ENCODE peak calls at places on chromosomes 6 and 20, in ten cellular contexts. One of them, this sample, is unnamed.

GRCh38 chr6:96812077-96812703 is 25.1 kb downstream of the GPR63 start:
- DNase-seq in HEK293T: no peak
- DNase-seq in aorta: no peak
- DNase-seq in IMR-90: peak; percentile 24
- DNase-seq in foreskin fibroblast: no peak
- DNase-seq in brain microvascular endothelial cell: no peak
- DNase-seq in GM12878: no peak
- DNase-seq in substantia nigra: no peak
- DNase-seq in stimulated activated CD8-positive, alpha-beta memory T cell treated with anti-CD3 and anti-CD28 coated beads, Interleukin-12 subunit alpha, Interleukin-12 subunit beta, amount 100 ng/mL, for 1 hour: no peak
- DNase-seq in breast epithelium: no peak
- DNase-seq in this sample: no peak

GRCh38 chr20:4122931-4123330 is 107.6 kb upstream of the RNF24 start:
- DNase-seq in HEK293T: no peak
- DNase-seq in aorta: no peak
- DNase-seq in IMR-90: no peak
- DNase-seq in foreskin fibroblast: no peak
- DNase-seq in brain microvascular endothelial cell: no peak
- DNase-seq in GM12878: no peak
- DNase-seq in substantia nigra: no peak
- DNase-seq in stimulated activated CD8-positive, alpha-beta memory T cell treated with anti-CD3 and anti-CD28 coated beads, Interleukin-12 subunit alpha, Interleukin-12 subunit beta, amount 100 ng/mL, for 1 hour: no peak
- DNase-seq in breast epithelium: no peak
- DNase-seq in this sample: no peak

GRCh38 chr6:128694303-128695009 is 174.1 kb upstream of the PTPRK start:
- DNase-seq in HEK293T: no peak
- DNase-seq in aorta: no peak
- DNase-seq in IMR-90: no peak
- DNase-seq in foreskin fibroblast: no peak
- DNase-seq in brain microvascular endothelial cell: no peak
- DNase-seq in GM12878: peak; percentile 24
- DNase-seq in substantia nigra: no peak
- DNase-seq in stimulated activated CD8-positive, alpha-beta memory T cell treated with anti-CD3 and anti-CD28 coated beads, Interleukin-12 subunit alpha, Interleukin-12 subunit beta, amount 100 ng/mL, for 1 hour: no peak
- DNase-seq in breast epithelium: no peak
- DNase-seq in this sample: no peak

GRCh38 chr6:11350294-11350693 is 117.8 kb upstream of the NEDD9 start:
- DNase-seq in HEK293T: no peak
- DNase-seq in aorta: no peak
- DNase-seq in IMR-90: peak; percentile 11
- DNase-seq in foreskin fibroblast: no peak
- DNase-seq in brain microvascular endothelial cell: no peak
- DNase-seq in GM12878: no peak
- DNase-seq in substantia nigra: no peak
- DNase-seq in stimulated activated CD8-positive, alpha-beta memory T cell treated with anti-CD3 and anti-CD28 coated beads, Interleukin-12 subunit alpha, Interleukin-12 subunit beta, amount 100 ng/mL, for 1 hour: no peak
- DNase-seq in breast epithelium: no peak
- DNase-seq in this sample: peak; percentile 36

GRCh38 chr6:124881898-124882579 is 80.2 kb upstream of the RNF217 start:
- DNase-seq in HEK293T: no peak
- DNase-seq in aorta: no peak
- DNase-seq in IMR-90: peak; percentile 62
- DNase-seq in foreskin fibroblast: peak; percentile 62
- DNase-seq in brain microvascular endothelial cell: peak; percentile 33
- DNase-seq in GM12878: no peak
- DNase-seq in substantia nigra: no peak
- DNase-seq in stimulated activated CD8-positive, alpha-beta memory T cell treated with anti-CD3 and anti-CD28 coated beads, Interleukin-12 subunit alpha, Interleukin-12 subunit beta, amount 100 ng/mL, for 1 hour: no peak
- DNase-seq in breast epithelium: no peak
- DNase-seq in this sample: peak; percentile 75

GRCh38 chr20:17938889-17939619 is 29.5 kb downstream of the SNX5 start:
- DNase-seq in HEK293T: peak; percentile 81
- DNase-seq in aorta: peak; percentile 74
- DNase-seq in IMR-90: peak; percentile 67
- DNase-seq in foreskin fibroblast: peak; percentile 59
- DNase-seq in brain microvascular endothelial cell: peak; percentile 59
- DNase-seq in GM12878: no peak
- DNase-seq in substantia nigra: peak; percentile 14
- DNase-seq in stimulated activated CD8-positive, alpha-beta memory T cell treated with anti-CD3 and anti-CD28 coated beads, Interleukin-12 subunit alpha, Interleukin-12 subunit beta, amount 100 ng/mL, for 1 hour: peak; percentile 29
- DNase-seq in breast epithelium: no peak
- DNase-seq in this sample: peak; percentile 68

GRCh38 chr6:31049518-31049917 is 39.2 kb downstream of the MUC22 start:
- DNase-seq in HEK293T: no peak
- DNase-seq in aorta: no peak
- DNase-seq in IMR-90: peak; percentile 44
- DNase-seq in foreskin fibroblast: no peak
- DNase-seq in brain microvascular endothelial cell: no peak
- DNase-seq in GM12878: no peak
- DNase-seq in substantia nigra: no peak
- DNase-seq in stimulated activated CD8-positive, alpha-beta memory T cell treated with anti-CD3 and anti-CD28 coated beads, Interleukin-12 subunit alpha, Interleukin-12 subunit beta, amount 100 ng/mL, for 1 hour: no peak
- DNase-seq in breast epithelium: no peak
- DNase-seq in this sample: peak; percentile 48

GRCh38 chr6:30820196-30820595 is 64.1 kb upstream of the DDR1 start:
- DNase-seq in HEK293T: no peak
- DNase-seq in aorta: peak; percentile 79
- DNase-seq in IMR-90: peak; percentile 80
- DNase-seq in foreskin fibroblast: peak; percentile 76
- DNase-seq in brain microvascular endothelial cell: peak; percentile 53
- DNase-seq in GM12878: no peak
- DNase-seq in substantia nigra: no peak
- DNase-seq in stimulated activated CD8-positive, alpha-beta memory T cell treated with anti-CD3 and anti-CD28 coated beads, Interleukin-12 subunit alpha, Interleukin-12 subunit beta, amount 100 ng/mL, for 1 hour: no peak
- DNase-seq in breast epithelium: no peak
- DNase-seq in this sample: peak; percentile 96

GRCh38 chr6:101716810-101717209 is 323.3 kb downstream of the GRIK2 start:
- DNase-seq in HEK293T: no peak
- DNase-seq in aorta: no peak
- DNase-seq in IMR-90: no peak
- DNase-seq in foreskin fibroblast: no peak
- DNase-seq in brain microvascular endothelial cell: no peak
- DNase-seq in GM12878: no peak
- DNase-seq in substantia nigra: no peak
- DNase-seq in stimulated activated CD8-positive, alpha-beta memory T cell treated with anti-CD3 and anti-CD28 coated beads, Interleukin-12 subunit alpha, Interleukin-12 subunit beta, amount 100 ng/mL, for 1 hour: no peak
- DNase-seq in breast epithelium: no peak
- DNase-seq in this sample: no peak

GRCh38 chr6:45323656-45324224 is 4.4 kb upstream of the RUNX2 start:
- DNase-seq in HEK293T: no peak
- DNase-seq in aorta: no peak
- DNase-seq in IMR-90: no peak
- DNase-seq in foreskin fibroblast: no peak
- DNase-seq in brain microvascular endothelial cell: no peak
- DNase-seq in GM12878: no peak
- DNase-seq in substantia nigra: no peak
- DNase-seq in stimulated activated CD8-positive, alpha-beta memory T cell treated with anti-CD3 and anti-CD28 coated beads, Interleukin-12 subunit alpha, Interleukin-12 subunit beta, amount 100 ng/mL, for 1 hour: no peak
- DNase-seq in breast epithelium: no peak
- DNase-seq in this sample: no peak

GRCh38 chr6:164109770-164110140 is 695.2 kb downstream of the QKI start:
- DNase-seq in HEK293T: peak; percentile 57
- DNase-seq in aorta: peak; percentile 63
- DNase-seq in IMR-90: no peak
- DNase-seq in foreskin fibroblast: no peak
- DNase-seq in brain microvascular endothelial cell: no peak
- DNase-seq in GM12878: no peak
- DNase-seq in substantia nigra: no peak
- DNase-seq in stimulated activated CD8-positive, alpha-beta memory T cell treated with anti-CD3 and anti-CD28 coated beads, Interleukin-12 subunit alpha, Interleukin-12 subunit beta, amount 100 ng/mL, for 1 hour: no peak
- DNase-seq in breast epithelium: no peak
- DNase-seq in this sample: peak; percentile 49

GRCh38 chr6:39192736-39193135 is 36.5 kb downstream of the KCNK5 start:
- DNase-seq in HEK293T: no peak
- DNase-seq in aorta: no peak
- DNase-seq in IMR-90: no peak
- DNase-seq in foreskin fibroblast: no peak
- DNase-seq in brain microvascular endothelial cell: no peak
- DNase-seq in GM12878: no peak
- DNase-seq in substantia nigra: no peak
- DNase-seq in stimulated activated CD8-positive, alpha-beta memory T cell treated with anti-CD3 and anti-CD28 coated beads, Interleukin-12 subunit alpha, Interleukin-12 subunit beta, amount 100 ng/mL, for 1 hour: no peak
- DNase-seq in breast epithelium: no peak
- DNase-seq in this sample: no peak

GRCh38 chr20:32764000-32764960 is 2.1 kb downstream of the DNMT3B start:
- DNase-seq in HEK293T: no peak
- DNase-seq in aorta: no peak
- DNase-seq in IMR-90: no peak
- DNase-seq in foreskin fibroblast: no peak
- DNase-seq in brain microvascular endothelial cell: no peak
- DNase-seq in GM12878: no peak
- DNase-seq in substantia nigra: no peak
- DNase-seq in stimulated activated CD8-positive, alpha-beta memory T cell treated with anti-CD3 and anti-CD28 coated beads, Interleukin-12 subunit alpha, Interleukin-12 subunit beta, amount 100 ng/mL, for 1 hour: no peak
- DNase-seq in breast epithelium: no peak
- DNase-seq in this sample: no peak

GRCh38 chr6:21371676-21372161 is 221.8 kb upstream of the SOX4 start:
- DNase-seq in HEK293T: no peak
- DNase-seq in aorta: no peak
- DNase-seq in IMR-90: no peak
- DNase-seq in foreskin fibroblast: no peak
- DNase-seq in brain microvascular endothelial cell: no peak
- DNase-seq in GM12878: no peak
- DNase-seq in substantia nigra: no peak
- DNase-seq in stimulated activated CD8-positive, alpha-beta memory T cell treated with anti-CD3 and anti-CD28 coated beads, Interleukin-12 subunit alpha, Interleukin-12 subunit beta, amount 100 ng/mL, for 1 hour: no peak
- DNase-seq in breast epithelium: no peak
- DNase-seq in this sample: peak; percentile 11

This sample was measured in M059J.